ENCODE peak calls at places on chromosomes 13 and 19, in seven cellular contexts. One of them, this sample, is unnamed.

GRCh38 chr13:24982333-24982999 is 113.5 kb upstream of the PABPC3 start:
- DNase-seq in EL: no peak
- DNase-seq in effector CD4-positive, alpha-beta T cell: no peak
- DNase-seq in T-helper 2 cell treated with Interferon-gamma antibody and Interleukin-4, amounts not matched to agents 5 μg/mL and 100 μg/mL, for 36 hours: no peak
- DNase-seq in iris pigment epithelial cell: no peak
- DNase-seq in NCI-H2029 treated with DMSO at 0.1 percent for 48 hours: no peak
- DNase-seq in WTC11: no peak
- DNase-seq in this sample: no peak

GRCh38 chr19:17706750-17707181 is 12.5 kb upstream of the MAP1S start:
- DNase-seq in WTC11: peak; percentile 93
- DNase-seq in EL: peak; percentile 50
- DNase-seq in NCI-H2029 treated with DMSO at 0.1 percent for 48 hours: no peak
- DNase-seq in T-helper 2 cell treated with Interferon-gamma antibody and Interleukin-4, amounts not matched to agents 5 μg/mL and 100 μg/mL, for 36 hours: no peak
- DNase-seq in effector CD4-positive, alpha-beta T cell: no peak
- DNase-seq in iris pigment epithelial cell: peak; percentile 65
- DNase-seq in this sample: peak; percentile 94

GRCh38 chr13:51643114-51643881 is 59.0 kb downstream of the WDFY2 start:
- DNase-seq in effector CD4-positive, alpha-beta T cell: no peak
- DNase-seq in EL: peak; percentile 98
- DNase-seq in WTC11: no peak
- DNase-seq in NCI-H2029 treated with DMSO at 0.1 percent for 48 hours: no peak
- DNase-seq in iris pigment epithelial cell: peak; percentile 89
- DNase-seq in T-helper 2 cell treated with Interferon-gamma antibody and Interleukin-4, amounts not matched to agents 5 μg/mL and 100 μg/mL, for 36 hours: no peak
- DNase-seq in this sample: no peak

GRCh38 chr13:49927755-49928154 is 8.4 kb downstream of the SPRYD7 start:
- DNase-seq in WTC11: no peak
- DNase-seq in iris pigment epithelial cell: peak; percentile 90
- DNase-seq in effector CD4-positive, alpha-beta T cell: no peak
- DNase-seq in EL: peak; percentile 44
- DNase-seq in T-helper 2 cell treated with Interferon-gamma antibody and Interleukin-4, amounts not matched to agents 5 μg/mL and 100 μg/mL, for 36 hours: no peak
- DNase-seq in NCI-H2029 treated with DMSO at 0.1 percent for 48 hours: no peak
- DNase-seq in this sample: no peak

GRCh38 chr13:46679369-46680180 is 117.4 kb downstream of the ESD start:
- DNase-seq in EL: peak; percentile 75
- DNase-seq in WTC11: no peak
- DNase-seq in iris pigment epithelial cell: peak; percentile 79
- DNase-seq in T-helper 2 cell treated with Interferon-gamma antibody and Interleukin-4, amounts not matched to agents 5 μg/mL and 100 μg/mL, for 36 hours: peak; percentile 37
- DNase-seq in NCI-H2029 treated with DMSO at 0.1 percent for 48 hours: no peak
- DNase-seq in effector CD4-positive, alpha-beta T cell: peak; percentile 6
- DNase-seq in this sample: no peak

GRCh38 chr13:41352935-41353801 is 42.1 kb downstream of the NAA16 start:
- DNase-seq in effector CD4-positive, alpha-beta T cell: peak; percentile 33
- DNase-seq in EL: peak; percentile 60
- DNase-seq in WTC11: no peak
- DNase-seq in T-helper 2 cell treated with Interferon-gamma antibody and Interleukin-4, amounts not matched to agents 5 μg/mL and 100 μg/mL, for 36 hours: peak; percentile 36
- DNase-seq in iris pigment epithelial cell: peak; percentile 58
- DNase-seq in NCI-H2029 treated with DMSO at 0.1 percent for 48 hours: no peak
- DNase-seq in this sample: peak; percentile 75

GRCh38 chr19:38250821-38251563 is 5.2 kb downstream of the PPP1R14A start:
- DNase-seq in iris pigment epithelial cell: no peak
- DNase-seq in T-helper 2 cell treated with Interferon-gamma antibody and Interleukin-4, amounts not matched to agents 5 μg/mL and 100 μg/mL, for 36 hours: no peak
- DNase-seq in NCI-H2029 treated with DMSO at 0.1 percent for 48 hours: no peak
- DNase-seq in effector CD4-positive, alpha-beta T cell: no peak
- DNase-seq in WTC11: peak; percentile 38
- DNase-seq in EL: no peak
- DNase-seq in this sample: no peak

GRCh38 chr19:294819-295686 is 3.9 kb upstream of the PLPP2 start:
- DNase-seq in T-helper 2 cell treated with Interferon-gamma antibody and Interleukin-4, amounts not matched to agents 5 μg/mL and 100 μg/mL, for 36 hours: peak; percentile 16
- DNase-seq in iris pigment epithelial cell: peak; percentile 21
- DNase-seq in NCI-H2029 treated with DMSO at 0.1 percent for 48 hours: no peak
- DNase-seq in WTC11: peak; percentile 79
- DNase-seq in EL: no peak
- DNase-seq in effector CD4-positive, alpha-beta T cell: peak; percentile 28
- DNase-seq in this sample: peak; percentile 76

GRCh38 chr13:78998736-78999135 is 339.8 kb upstream of the OBI1 start:
- DNase-seq in T-helper 2 cell treated with Interferon-gamma antibody and Interleukin-4, amounts not matched to agents 5 μg/mL and 100 μg/mL, for 36 hours: no peak
- DNase-seq in NCI-H2029 treated with DMSO at 0.1 percent for 48 hours: no peak
- DNase-seq in WTC11: no peak
- DNase-seq in EL: no peak
- DNase-seq in effector CD4-positive, alpha-beta T cell: no peak
- DNase-seq in iris pigment epithelial cell: no peak
- DNase-seq in this sample: no peak

GRCh38 chr13:114134111-114134943 is 1.9 kb upstream of the RASA3 start:
- DNase-seq in effector CD4-positive, alpha-beta T cell: peak; percentile 28
- DNase-seq in T-helper 2 cell treated with Interferon-gamma antibody and Interleukin-4, amounts not matched to agents 5 μg/mL and 100 μg/mL, for 36 hours: no peak
- DNase-seq in iris pigment epithelial cell: no peak
- DNase-seq in NCI-H2029 treated with DMSO at 0.1 percent for 48 hours: no peak
- DNase-seq in EL: no peak
- DNase-seq in WTC11: no peak
- DNase-seq in this sample: no peak

GRCh38 chr19:29772696-29773095 is 39.1 kb upstream of the CCNE1 start:
- DNase-seq in effector CD4-positive, alpha-beta T cell: no peak
- DNase-seq in iris pigment epithelial cell: no peak
- DNase-seq in WTC11: no peak
- DNase-seq in EL: no peak
- DNase-seq in T-helper 2 cell treated with Interferon-gamma antibody and Interleukin-4, amounts not matched to agents 5 μg/mL and 100 μg/mL, for 36 hours: no peak
- DNase-seq in NCI-H2029 treated with DMSO at 0.1 percent for 48 hours: no peak
- DNase-seq in this sample: no peak

GRCh38 chr13:108962652-108963051 is 333.2 kb downstream of the MYO16 start:
- DNase-seq in T-helper 2 cell treated with Interferon-gamma antibody and Interleukin-4, amounts not matched to agents 5 μg/mL and 100 μg/mL, for 36 hours: no peak
- DNase-seq in EL: no peak
- DNase-seq in iris pigment epithelial cell: no peak
- DNase-seq in NCI-H2029 treated with DMSO at 0.1 percent for 48 hours: no peak
- DNase-seq in effector CD4-positive, alpha-beta T cell: no peak
- DNase-seq in WTC11: no peak
- DNase-seq in this sample: no peak

GRCh38 chr19:994516-994915 is 5.7 kb upstream of the GRIN3B start:
- DNase-seq in T-helper 2 cell treated with Interferon-gamma antibody and Interleukin-4, amounts not matched to agents 5 μg/mL and 100 μg/mL, for 36 hours: no peak
- DNase-seq in effector CD4-positive, alpha-beta T cell: no peak
- DNase-seq in iris pigment epithelial cell: no peak
- DNase-seq in EL: no peak
- DNase-seq in WTC11: no peak
- DNase-seq in NCI-H2029 treated with DMSO at 0.1 percent for 48 hours: no peak
- DNase-seq in this sample: no peak

GRCh38 chr19:38801359-38802095 is 11.2 kb downstream of the LGALS4 start:
- DNase-seq in EL: no peak
- DNase-seq in T-helper 2 cell treated with Interferon-gamma antibody and Interleukin-4, amounts not matched to agents 5 μg/mL and 100 μg/mL, for 36 hours: no peak
- DNase-seq in effector CD4-positive, alpha-beta T cell: no peak
- DNase-seq in WTC11: no peak
- DNase-seq in iris pigment epithelial cell: no peak
- DNase-seq in NCI-H2029 treated with DMSO at 0.1 percent for 48 hours: no peak
- DNase-seq in this sample: no peak

GRCh38 chr19:17522988-17523872 is 11.8 kb downstream of the PGLS start:
- DNase-seq in EL: no peak
- DNase-seq in WTC11: no peak
- DNase-seq in T-helper 2 cell treated with Interferon-gamma antibody and Interleukin-4, amounts not matched to agents 5 μg/mL and 100 μg/mL, for 36 hours: peak; percentile 67
- DNase-seq in iris pigment epithelial cell: no peak
- DNase-seq in effector CD4-positive, alpha-beta T cell: no peak
- DNase-seq in NCI-H2029 treated with DMSO at 0.1 percent for 48 hours: no peak
- DNase-seq in this sample: no peak

GRCh38 chr13:101292711-101293110 is 123.6 kb downstream of the NALCN start:
- DNase-seq in T-helper 2 cell treated with Interferon-gamma antibody and Interleukin-4, amounts not matched to agents 5 μg/mL and 100 μg/mL, for 36 hours: no peak
- DNase-seq in effector CD4-positive, alpha-beta T cell: no peak
- DNase-seq in WTC11: no peak
- DNase-seq in EL: no peak
- DNase-seq in iris pigment epithelial cell: peak; percentile 59
- DNase-seq in NCI-H2029 treated with DMSO at 0.1 percent for 48 hours: no peak
- DNase-seq in this sample: no peak

GRCh38 chr19:40578442-40578908 is 1.8 kb downstream of the SHKBP1 start:
- DNase-seq in effector CD4-positive, alpha-beta T cell: no peak
- DNase-seq in NCI-H2029 treated with DMSO at 0.1 percent for 48 hours: no peak
- DNase-seq in iris pigment epithelial cell: peak; percentile 24
- DNase-seq in WTC11: peak; percentile 86
- DNase-seq in T-helper 2 cell treated with Interferon-gamma antibody and Interleukin-4, amounts not matched to agents 5 μg/mL and 100 μg/mL, for 36 hours: no peak
- DNase-seq in EL: peak; percentile 49
- DNase-seq in this sample: peak; percentile 84

GRCh38 chr13:37869756-37870488 is at the start of gene TRPC4:
- DNase-seq in EL: peak; percentile 88
- DNase-seq in iris pigment epithelial cell: peak; percentile 82
- DNase-seq in WTC11: peak; percentile 76
- DNase-seq in T-helper 2 cell treated with Interferon-gamma antibody and Interleukin-4, amounts not matched to agents 5 μg/mL and 100 μg/mL, for 36 hours: no peak
- DNase-seq in effector CD4-positive, alpha-beta T cell: no peak
- DNase-seq in NCI-H2029 treated with DMSO at 0.1 percent for 48 hours: peak; percentile 5
- DNase-seq in this sample: peak; percentile 61

GRCh38 chr19:47095707-47096704 is 17.6 kb downstream of the ZC3H4 start:
- DNase-seq in WTC11: no peak
- DNase-seq in effector CD4-positive, alpha-beta T cell: no peak
- DNase-seq in EL: no peak
- DNase-seq in iris pigment epithelial cell: no peak
- DNase-seq in NCI-H2029 treated with DMSO at 0.1 percent for 48 hours: no peak
- DNase-seq in T-helper 2 cell treated with Interferon-gamma antibody and Interleukin-4, amounts not matched to agents 5 μg/mL and 100 μg/mL, for 36 hours: no peak
- DNase-seq in this sample: no peak

GRCh38 chr19:15180451-15181390 is 20.1 kb downstream of the NOTCH3 start:
- DNase-seq in WTC11: peak; percentile 81
- DNase-seq in T-helper 2 cell treated with Interferon-gamma antibody and Interleukin-4, amounts not matched to agents 5 μg/mL and 100 μg/mL, for 36 hours: no peak
- DNase-seq in EL: no peak
- DNase-seq in effector CD4-positive, alpha-beta T cell: no peak
- DNase-seq in NCI-H2029 treated with DMSO at 0.1 percent for 48 hours: peak; percentile 66
- DNase-seq in iris pigment epithelial cell: no peak
- DNase-seq in this sample: peak; percentile 91

GRCh38 chr13:26219726-26220125 is 2.4 kb downstream of the RNF6 start:
- DNase-seq in EL: peak; percentile 63
- DNase-seq in NCI-H2029 treated with DMSO at 0.1 percent for 48 hours: no peak
- DNase-seq in effector CD4-positive, alpha-beta T cell: no peak
- DNase-seq in T-helper 2 cell treated with Interferon-gamma antibody and Interleukin-4, amounts not matched to agents 5 μg/mL and 100 μg/mL, for 36 hours: no peak
- DNase-seq in WTC11: no peak
- DNase-seq in iris pigment epithelial cell: peak; percentile 60
- DNase-seq in this sample: no peak

GRCh38 chr13:46179576-46180368 is 2.2 kb downstream of the LCP1 start:
- DNase-seq in effector CD4-positive, alpha-beta T cell: peak; percentile 66
- DNase-seq in NCI-H2029 treated with DMSO at 0.1 percent for 48 hours: no peak
- DNase-seq in WTC11: no peak
- DNase-seq in EL: no peak
- DNase-seq in iris pigment epithelial cell: no peak
- DNase-seq in T-helper 2 cell treated with Interferon-gamma antibody and Interleukin-4, amounts not matched to agents 5 μg/mL and 100 μg/mL, for 36 hours: peak; percentile 71
- DNase-seq in this sample: no peak

GRCh38 chr19:5397804-5398692 is 57.2 kb upstream of the ZNRF4 start:
- DNase-seq in EL: peak; percentile 12
- DNase-seq in WTC11: peak; percentile 55
- DNase-seq in iris pigment epithelial cell: peak; percentile 20
- DNase-seq in effector CD4-positive, alpha-beta T cell: no peak
- DNase-seq in T-helper 2 cell treated with Interferon-gamma antibody and Interleukin-4, amounts not matched to agents 5 μg/mL and 100 μg/mL, for 36 hours: no peak
- DNase-seq in NCI-H2029 treated with DMSO at 0.1 percent for 48 hours: no peak
- DNase-seq in this sample: peak; percentile 71

GRCh38 chr19:48719263-48720171 is at the start of gene MAMSTR:
- DNase-seq in NCI-H2029 treated with DMSO at 0.1 percent for 48 hours: no peak
- DNase-seq in WTC11: no peak
- DNase-seq in iris pigment epithelial cell: no peak
- DNase-seq in T-helper 2 cell treated with Interferon-gamma antibody and Interleukin-4, amounts not matched to agents 5 μg/mL and 100 μg/mL, for 36 hours: no peak
- DNase-seq in effector CD4-positive, alpha-beta T cell: no peak
- DNase-seq in EL: no peak
- DNase-seq in this sample: no peak

GRCh38 chr19:23785982-23786381 is 27.3 kb upstream of the ZNF681 start:
- DNase-seq in effector CD4-positive, alpha-beta T cell: no peak
- DNase-seq in WTC11: no peak
- DNase-seq in NCI-H2029 treated with DMSO at 0.1 percent for 48 hours: no peak
- DNase-seq in T-helper 2 cell treated with Interferon-gamma antibody and Interleukin-4, amounts not matched to agents 5 μg/mL and 100 μg/mL, for 36 hours: no peak
- DNase-seq in iris pigment epithelial cell: no peak
- DNase-seq in EL: no peak
- DNase-seq in this sample: no peak

GRCh38 chr13:104809483-104809882 is 1726.0 kb downstream of the EFNB2 start:
- DNase-seq in WTC11: no peak
- DNase-seq in NCI-H2029 treated with DMSO at 0.1 percent for 48 hours: no peak
- DNase-seq in iris pigment epithelial cell: peak; percentile 74
- DNase-seq in T-helper 2 cell treated with Interferon-gamma antibody and Interleukin-4, amounts not matched to agents 5 μg/mL and 100 μg/mL, for 36 hours: no peak
- DNase-seq in EL: peak; percentile 15
- DNase-seq in effector CD4-positive, alpha-beta T cell: no peak
- DNase-seq in this sample: no peak

GRCh38 chr19:18464646-18465045 is 26.7 kb upstream of the ISYNA1 start:
- DNase-seq in effector CD4-positive, alpha-beta T cell: no peak
- DNase-seq in iris pigment epithelial cell: peak; percentile 97
- DNase-seq in EL: peak; percentile 68
- DNase-seq in WTC11: no peak
- DNase-seq in T-helper 2 cell treated with Interferon-gamma antibody and Interleukin-4, amounts not matched to agents 5 μg/mL and 100 μg/mL, for 36 hours: no peak
- DNase-seq in NCI-H2029 treated with DMSO at 0.1 percent for 48 hours: peak; percentile 94
- DNase-seq in this sample: no peak

GRCh38 chr13:114031631-114032030 is 57.8 kb upstream of the C13orf46 start:
- DNase-seq in WTC11: no peak
- DNase-seq in EL: no peak
- DNase-seq in T-helper 2 cell treated with Interferon-gamma antibody and Interleukin-4, amounts not matched to agents 5 μg/mL and 100 μg/mL, for 36 hours: no peak
- DNase-seq in iris pigment epithelial cell: no peak
- DNase-seq in effector CD4-positive, alpha-beta T cell: no peak
- DNase-seq in NCI-H2029 treated with DMSO at 0.1 percent for 48 hours: no peak
- DNase-seq in this sample: no peak

This sample was measured in ELF-1.